ENCODE peak calls at places on chromosomes 2 and 18, in seven cellular contexts. V is HepG2, L is K562, O is SK-N-SH, Q is GM12878, S is H1, N is HCT116. A is an unnamed sample.

GRCh38 chr18:54612237-54612636 is 21.2 kb downstream of the DYNAP start:
- DNase-seq in V (no peak), L (no peak), O (no peak), Q (no peak), S (no peak), N (no peak), A (peak)

GRCh38 chr2:238869293-238870124 is 21.6 kb downstream of the TWIST2 start:
- DNase-seq in V (peak), L (no peak), O (no peak), Q (no peak), S (no peak), N (no peak), A (peak)

GRCh38 chr2:240425697-240426096 is 9.8 kb upstream of the GPC1 start:
- DNase-seq in V (no peak), L (no peak), O (no peak), Q (no peak), S (no peak), N (no peak), A (no peak)

GRCh38 chr2:26475037-26475436 is 2.9 kb downstream of the OTOF start:
- DNase-seq in V (no peak), L (no peak), O (no peak), Q (no peak), S (no peak), N (no peak), A (no peak)

GRCh38 chr2:148615446-148615845 is 29.1 kb upstream of the EPC2 start:
- DNase-seq in V (no peak), L (no peak), O (peak), Q (no peak), S (no peak), N (no peak), A (no peak)

GRCh38 chr18:2655954-2656236 is 369 bp downstream of the SMCHD1 start:
- DNase-seq in V (no peak), L (no peak), O (no peak), Q (no peak), S (no peak), N (peak), A (peak)

GRCh38 chr18:9474103-9474982 is 970 bp upstream of the RALBP1 start:
- DNase-seq in V (peak), L (peak), O (peak), Q (no peak), S (no peak), N (peak), A (peak)

GRCh38 chr2:48551548-48551947 is 21.6 kb downstream of the STON1 start:
- DNase-seq in V (no peak), L (no peak), O (no peak), Q (no peak), S (no peak), N (no peak), A (no peak)

GRCh38 chr2:61675204-61675603 is 137.0 kb upstream of the XPO1 start:
- DNase-seq in V (no peak), L (no peak), O (no peak), Q (no peak), S (no peak), N (no peak), A (no peak)

GRCh38 chr2:6993230-6993640 is 76.0 kb downstream of the RNF144A start:
- DNase-seq in V (no peak), L (no peak), O (peak), Q (no peak), S (no peak), N (no peak), A (no peak)

GRCh38 chr2:46067501-46068292 is 229.5 kb upstream of the EPAS1 start:
- DNase-seq in V (peak), L (no peak), O (no peak), Q (no peak), S (no peak), N (no peak), A (no peak)

GRCh38 chr2:52821631-52822030 is 946.0 kb upstream of the CHAC2 start:
- DNase-seq in V (no peak), L (no peak), O (no peak), Q (no peak), S (no peak), N (no peak), A (peak)

GRCh38 chr2:233010569-233011267 is 2.3 kb downstream of the NGEF start:
- DNase-seq in V (no peak), L (no peak), O (no peak), Q (no peak), S (no peak), N (no peak), A (no peak)

GRCh38 chr2:54396107-54396506 is 60.0 kb upstream of the SPTBN1 start:
- DNase-seq in V (no peak), L (no peak), O (no peak), Q (no peak), S (no peak), N (no peak), A (no peak)

GRCh38 chr2:235468978-235469694 is 24.7 kb upstream of the AGAP1 start:
- DNase-seq in V (no peak), L (no peak), O (no peak), Q (no peak), S (no peak), N (peak), A (peak)

GRCh38 chr2:155372969-155373368 is 674.5 kb downstream of the KCNJ3 start:
- DNase-seq in V (no peak), L (no peak), O (no peak), Q (no peak), S (no peak), N (peak), A (no peak)

GRCh38 chr2:85330839-85331636 is 3.2 kb upstream of the TGOLN2 start:
- DNase-seq in V (no peak), L (no peak), O (no peak), Q (no peak), S (no peak), N (no peak), A (no peak)

GRCh38 chr2:170222842-170223241 is 44.9 kb downstream of the MYO3B start:
- DNase-seq in V (no peak), L (no peak), O (no peak), Q (no peak), S (no peak), N (no peak), A (no peak)

GRCh38 chr2:224410946-224411561 is 9.1 kb upstream of the FAM124B start:
- DNase-seq in V (no peak), L (no peak), O (no peak), Q (no peak), S (no peak), N (no peak), A (no peak)

GRCh38 chr2:118065015-118065666 is 23.1 kb upstream of the INSIG2 start:
- DNase-seq in V (no peak), L (no peak), O (no peak), Q (no peak), S (no peak), N (no peak), A (no peak)

GRCh38 chr2:240431663-240432424 is 3.6 kb upstream of the GPC1 start:
- DNase-seq in V (no peak), L (no peak), O (no peak), Q (no peak), S (no peak), N (no peak), A (no peak)

GRCh38 chr2:20965221-20965620 is 78.7 kb downstream of the APOB start:
- DNase-seq in V (no peak), L (no peak), O (no peak), Q (no peak), S (no peak), N (no peak), A (no peak)

GRCh38 chr18:75048776-75049454 is 160.0 kb downstream of the PTGR3 start:
- DNase-seq in V (no peak), L (no peak), O (no peak), Q (no peak), S (no peak), N (no peak), A (no peak)

GRCh38 chr2:232891621-232892071 is 21.6 kb downstream of the SNORC start:
- DNase-seq in V (no peak), L (no peak), O (no peak), Q (no peak), S (no peak), N (no peak), A (no peak)

GRCh38 chr18:8741524-8741923 is 36.2 kb downstream of the MTCL1 start:
- DNase-seq in V (no peak), L (no peak), O (no peak), Q (no peak), S (no peak), N (no peak), A (no peak)

GRCh38 chr2:58137221-58137620 is 90.6 kb downstream of the VRK2 start:
- DNase-seq in V (no peak), L (no peak), O (no peak), Q (no peak), S (no peak), N (no peak), A (no peak)

DNA sequence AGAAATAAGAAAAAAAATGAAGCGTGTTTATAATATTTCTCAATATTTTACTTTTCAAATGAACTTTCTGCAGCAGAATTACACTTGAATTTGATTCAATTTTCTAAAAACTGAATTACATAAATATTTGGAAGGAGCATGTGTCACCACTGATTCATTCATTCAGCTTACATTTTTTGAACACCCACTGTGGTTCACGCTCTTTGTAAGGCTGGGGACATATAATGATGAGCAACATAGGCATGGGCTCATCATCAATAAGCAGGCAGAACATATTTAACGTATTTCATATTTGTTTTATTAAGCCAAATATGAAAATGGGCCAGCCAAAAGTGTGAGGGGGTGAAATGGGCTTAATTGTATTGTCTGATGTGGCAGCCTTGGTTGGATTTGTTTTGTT is 209.1 kb downstream of the CTNNA2 start:
- DNase-seq in V (no peak), L (no peak), O (no peak), Q (no peak), S (no peak), N (no peak), A (no peak)
- TF ChIP-seq JUND in V (no peak), L (no peak), O (no peak), Q (no peak), S (no peak), N (no peak), A (no peak)

GRCh38 chr2:225463449-225463848 is 63.9 kb downstream of the NYAP2 start:
- DNase-seq in V (no peak), L (no peak), O (no peak), Q (no peak), S (no peak), N (no peak), A (no peak)

GRCh38 chr2:225466891-225467604 is 67.5 kb downstream of the NYAP2 start:
- DNase-seq in V (no peak), L (peak), O (no peak), Q (no peak), S (no peak), N (no peak), A (no peak)

GRCh38 chr2:225465827-225466226 is 66.3 kb downstream of the NYAP2 start:
- DNase-seq in V (no peak), L (no peak), O (no peak), Q (no peak), S (peak), N (no peak), A (no peak)

GRCh38 chr2:225464346-225465025 is 65.0 kb downstream of the NYAP2 start:
- DNase-seq in V (no peak), L (no peak), O (no peak), Q (no peak), S (no peak), N (no peak), A (no peak)

GRCh38 chr2:225462945-225463344 is 63.4 kb downstream of the NYAP2 start:
- DNase-seq in V (no peak), L (no peak), O (no peak), Q (no peak), S (no peak), N (peak), A (no peak)
- TF ChIP-seq JUND in V (no peak), L (no peak), O (no peak), Q (no peak), S (no peak), N (no peak), A (no peak)

GRCh38 chr2:216632321-216632951 is 784 bp upstream of the IGFBP2 start:
- DNase-seq in V (no peak), L (no peak), O (no peak), Q (no peak), S (no peak), N (no peak), A (no peak)
- TF ChIP-seq JUND in V (no peak), L (no peak), O (no peak), Q (no peak), S (no peak), N (no peak), A (no peak)

GRCh38 chr2:128450211-128451015 is 131.7 kb upstream of the HS6ST1 start:
- DNase-seq in V (no peak), L (no peak), O (peak), Q (no peak), S (no peak), N (no peak), A (no peak)
- TF ChIP-seq JUND in V (no peak), L (no peak), O (no peak), Q (no peak), S (no peak), N (no peak), A (no peak)

GRCh38 chr2:120007851-120008250 is 5.0 kb upstream of the EPB41L5 start:
- DNase-seq in V (no peak), L (no peak), O (no peak), Q (no peak), S (no peak), N (no peak), A (no peak)
- TF ChIP-seq JUND in V (no peak), L (no peak), O (no peak), Q (no peak), S (no peak), N (no peak), A (no peak)

DNA sequence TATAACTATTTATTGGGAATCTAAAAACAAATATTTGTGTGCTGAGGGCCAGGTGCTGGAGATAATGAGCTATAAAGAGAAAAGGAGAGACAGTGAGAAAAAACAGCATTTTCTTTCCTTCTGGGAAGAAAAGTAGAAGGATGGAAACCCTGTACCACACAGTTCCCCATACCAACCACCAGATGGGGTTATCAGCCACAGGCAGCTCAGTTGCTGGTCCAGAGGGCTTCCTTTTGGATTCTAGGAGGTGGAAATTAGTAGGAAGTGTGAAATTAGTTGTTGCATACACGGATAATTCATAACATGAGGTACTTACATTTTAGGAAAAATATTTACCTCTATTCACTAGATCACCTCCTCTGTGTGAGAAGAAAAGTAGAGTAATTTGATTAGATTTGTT is 237.0 kb upstream of the FOSL2 start:
- DNase-seq in V (no peak), L (peak), O (peak), Q (no peak), S (no peak), N (peak), A (no peak)
- TF ChIP-seq JUND in V (no peak), L (no peak), O (no peak), Q (no peak), S (no peak), N (no peak), A (no peak)

GRCh38 chr2:102486941-102487702 is 14.1 kb downstream of the SLC9A4 start:
- DNase-seq in V (no peak), L (no peak), O (no peak), Q (no peak), S (no peak), N (no peak), A (no peak)
- TF ChIP-seq JUND in V (no peak), L (no peak), O (no peak), Q (no peak), S (no peak), N (no peak), A (no peak)

GRCh38 chr2:178111743-178112142 is 494 bp upstream of the RBM45 start:
- DNase-seq in V (no peak), L (no peak), O (no peak), Q (no peak), S (no peak), N (no peak), A (no peak)

GRCh38 chr2:178110681-178111080 is 1.6 kb upstream of the RBM45 start:
- DNase-seq in V (no peak), L (no peak), O (no peak), Q (no peak), S (no peak), N (no peak), A (no peak)

GRCh38 chr2:178108176-178108575 is 4.1 kb upstream of the RBM45 start:
- DNase-seq in V (no peak), L (peak), O (no peak), Q (no peak), S (no peak), N (no peak), A (no peak)

GRCh38 chr2:178112202-178113152 is at the start of gene RBM45:
- DNase-seq in V (peak), L (peak), O (peak), Q (peak), S (peak), N (peak), A (peak)

GRCh38 chr2:178109813-178110212 is 2.4 kb upstream of the RBM45 start:
- DNase-seq in V (peak), L (peak), O (peak), Q (no peak), S (no peak), N (peak), A (peak)
- TF ChIP-seq JUND in V (no peak), L (no peak), O (no peak), Q (no peak), S (no peak), N (no peak), A (no peak)